ENCODE peak calls at places on chromosome 3, in five cellular contexts. One of them, this sample, is unnamed.

GRCh38 chr3:74532446-74532845 is 82.0 kb downstream of the CNTN3 start:
- DNase-seq in transverse colon: no peak
- DNase-seq in upper lobe of left lung: no peak
- DNase-seq in HL-60: no peak
- DNase-seq in suprapubic skin: no peak
- DNase-seq in this sample: no peak

GRCh38 chr3:129855454-129856419 is 37.8 kb downstream of the TMCC1 start:
- DNase-seq in transverse colon: no peak
- DNase-seq in upper lobe of left lung: no peak
- DNase-seq in HL-60: peak; percentile 52
- DNase-seq in suprapubic skin: no peak
- DNase-seq in this sample: no peak

GRCh38 chr3:175234075-175234474 is 374.9 kb downstream of the NAALADL2 start:
- DNase-seq in transverse colon: no peak
- DNase-seq in upper lobe of left lung: no peak
- DNase-seq in HL-60: no peak
- DNase-seq in suprapubic skin: no peak
- DNase-seq in this sample: no peak

GRCh38 chr3:34919025-34919424 is 720.3 kb upstream of the ARPP21 start:
- DNase-seq in transverse colon: no peak
- DNase-seq in upper lobe of left lung: no peak
- DNase-seq in HL-60: no peak
- DNase-seq in suprapubic skin: no peak
- DNase-seq in this sample: no peak

GRCh38 chr3:62041681-62042080 is 331.7 kb downstream of the FEZF2 start:
- DNase-seq in transverse colon: no peak
- DNase-seq in upper lobe of left lung: no peak
- DNase-seq in HL-60: no peak
- DNase-seq in suprapubic skin: no peak
- DNase-seq in this sample: no peak

GRCh38 chr3:37715358-37715757 is 146.3 kb upstream of the CTDSPL start:
- DNase-seq in transverse colon: no peak
- DNase-seq in upper lobe of left lung: no peak
- DNase-seq in HL-60: no peak
- DNase-seq in suprapubic skin: no peak
- DNase-seq in this sample: no peak

GRCh38 chr3:43995929-43996378 is 245.7 kb upstream of the TOPAZ1 start:
- DNase-seq in transverse colon: no peak
- DNase-seq in upper lobe of left lung: no peak
- DNase-seq in HL-60: no peak
- DNase-seq in suprapubic skin: no peak
- DNase-seq in this sample: no peak

GRCh38 chr3:111595239-111595638 is at the start of gene ZBED2:
- DNase-seq in transverse colon: no peak
- DNase-seq in upper lobe of left lung: peak; percentile 77
- DNase-seq in HL-60: peak; percentile 4
- DNase-seq in suprapubic skin: no peak
- DNase-seq in this sample: no peak

GRCh38 chr3:109132801-109133473 is 3.6 kb upstream of the C3orf85 start:
- DNase-seq in transverse colon: peak; percentile 66
- DNase-seq in upper lobe of left lung: no peak
- DNase-seq in HL-60: no peak
- DNase-seq in suprapubic skin: no peak
- DNase-seq in this sample: no peak

GRCh38 chr3:131231710-131232348 is 149.7 kb upstream of the NUDT16 start:
- DNase-seq in transverse colon: no peak
- DNase-seq in upper lobe of left lung: no peak
- DNase-seq in HL-60: no peak
- DNase-seq in suprapubic skin: no peak
- DNase-seq in this sample: no peak

GRCh38 chr3:117105650-117106049 is 396.1 kb downstream of the TUSC7 start:
- DNase-seq in transverse colon: no peak
- DNase-seq in upper lobe of left lung: no peak
- DNase-seq in HL-60: no peak
- DNase-seq in suprapubic skin: no peak
- DNase-seq in this sample: no peak

GRCh38 chr3:170473358-170473757 is 54.7 kb downstream of the CLDN11 start:
- DNase-seq in transverse colon: no peak
- DNase-seq in upper lobe of left lung: no peak
- DNase-seq in HL-60: no peak
- DNase-seq in suprapubic skin: no peak
- DNase-seq in this sample: no peak

DNA sequence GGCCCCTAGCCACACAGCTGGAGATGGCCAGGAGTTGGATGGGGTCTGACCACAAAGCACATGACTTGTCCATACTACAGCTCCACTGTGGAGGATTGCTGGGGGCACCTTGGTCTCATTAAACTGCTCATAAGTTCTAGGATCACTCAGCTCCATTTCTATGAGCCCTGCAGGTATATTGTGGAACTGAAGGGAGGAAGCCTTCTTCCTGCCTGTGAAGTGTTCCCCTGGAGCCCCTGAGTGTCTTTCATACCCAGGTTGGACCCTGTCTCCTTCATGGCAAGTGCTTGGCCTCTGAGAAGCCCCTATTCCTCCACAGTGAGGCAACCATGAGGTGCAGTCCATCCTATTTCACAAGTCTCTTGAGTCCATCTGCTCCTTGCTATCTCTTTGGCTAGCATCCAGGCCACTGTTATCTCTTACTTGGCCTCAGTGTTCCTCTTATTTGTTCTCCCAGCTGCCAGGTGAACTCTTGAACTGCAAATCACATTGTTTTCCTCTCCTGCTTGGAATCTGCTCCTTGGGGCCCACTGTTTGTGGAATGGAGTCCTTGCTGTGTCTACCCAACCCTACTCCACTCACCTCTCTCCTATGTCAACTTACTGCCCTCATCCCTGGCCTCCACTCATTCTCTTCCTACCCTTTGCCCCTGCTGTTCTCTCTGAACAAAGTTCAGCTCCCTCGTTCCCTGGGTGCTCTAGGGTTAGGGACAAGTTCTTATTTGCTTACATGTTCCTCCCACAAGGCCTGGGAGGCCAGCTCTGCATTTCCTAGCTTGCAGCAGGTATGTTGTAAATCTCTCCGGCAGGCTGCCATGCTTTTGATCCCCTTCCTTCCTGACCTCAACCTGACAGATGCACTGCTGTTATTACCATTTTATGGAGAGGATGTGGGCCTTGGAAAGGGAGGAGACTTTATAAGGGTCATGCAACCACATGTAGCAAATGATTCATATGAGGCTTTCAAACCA is 1.2 kb downstream of the ACOX2 start:
- DNase-seq in transverse colon: peak; percentile 78
- DNase-seq in upper lobe of left lung: no peak
- DNase-seq in HL-60: no peak
- DNase-seq in suprapubic skin: no peak
- DNase-seq in this sample: no peak
- TF ChIP-seq POLR2AphosphoS5 in transverse colon: peak; percentile 67
- TF ChIP-seq POLR2AphosphoS5 in upper lobe of left lung: no peak
- TF ChIP-seq POLR2AphosphoS5 in HL-60: no peak
- TF ChIP-seq POLR2AphosphoS5 in suprapubic skin: no peak
- TF ChIP-seq POLR2AphosphoS5 in this sample: no peak

GRCh38 chr3:121999931-122000330 is 22.1 kb downstream of the ILDR1 start:
- DNase-seq in transverse colon: no peak
- DNase-seq in upper lobe of left lung: no peak
- DNase-seq in HL-60: no peak
- DNase-seq in suprapubic skin: no peak
- DNase-seq in this sample: no peak

GRCh38 chr3:121998030-121998580 is 23.9 kb downstream of the ILDR1 start:
- DNase-seq in transverse colon: no peak
- DNase-seq in upper lobe of left lung: no peak
- DNase-seq in HL-60: peak; percentile 71
- DNase-seq in suprapubic skin: no peak
- DNase-seq in this sample: no peak

GRCh38 chr3:122000936-122001605 is 21.0 kb downstream of the ILDR1 start:
- DNase-seq in transverse colon: no peak
- DNase-seq in upper lobe of left lung: no peak
- DNase-seq in HL-60: no peak
- DNase-seq in suprapubic skin: no peak
- DNase-seq in this sample: no peak

GRCh38 chr3:121997372-121997771 is 24.7 kb downstream of the ILDR1 start:
- DNase-seq in transverse colon: no peak
- DNase-seq in upper lobe of left lung: no peak
- DNase-seq in HL-60: no peak
- DNase-seq in suprapubic skin: no peak
- DNase-seq in this sample: no peak

GRCh38 chr3:121998588-121999473 is 23.2 kb downstream of the ILDR1 start:
- DNase-seq in transverse colon: no peak
- DNase-seq in upper lobe of left lung: no peak
- DNase-seq in HL-60: peak; percentile 50
- DNase-seq in suprapubic skin: no peak
- DNase-seq in this sample: no peak
- TF ChIP-seq POLR2AphosphoS5 in transverse colon: no peak
- TF ChIP-seq POLR2AphosphoS5 in upper lobe of left lung: no peak
- TF ChIP-seq POLR2AphosphoS5 in HL-60: no peak
- TF ChIP-seq POLR2AphosphoS5 in suprapubic skin: no peak
- TF ChIP-seq POLR2AphosphoS5 in this sample: no peak

GRCh38 chr3:45592830-45593707 is 1.5 kb upstream of the LIMD1 start:
- DNase-seq in transverse colon: peak; percentile 96
- DNase-seq in upper lobe of left lung: peak; percentile 99
- DNase-seq in HL-60: peak; percentile 95
- DNase-seq in suprapubic skin: peak; percentile 95
- DNase-seq in this sample: peak; percentile 90
- TF ChIP-seq POLR2AphosphoS5 in transverse colon: no peak
- TF ChIP-seq POLR2AphosphoS5 in upper lobe of left lung: no peak
- TF ChIP-seq POLR2AphosphoS5 in HL-60: peak; percentile 32
- TF ChIP-seq POLR2AphosphoS5 in suprapubic skin: peak; percentile 37
- TF ChIP-seq POLR2AphosphoS5 in this sample: peak; percentile 30

GRCh38 chr3:100968908-100969556 is 24.2 kb downstream of the ABI3BP start:
- DNase-seq in transverse colon: no peak
- DNase-seq in upper lobe of left lung: no peak
- DNase-seq in HL-60: no peak
- DNase-seq in suprapubic skin: peak; percentile 70
- DNase-seq in this sample: no peak
- TF ChIP-seq POLR2AphosphoS5 in transverse colon: no peak
- TF ChIP-seq POLR2AphosphoS5 in upper lobe of left lung: no peak
- TF ChIP-seq POLR2AphosphoS5 in HL-60: no peak
- TF ChIP-seq POLR2AphosphoS5 in suprapubic skin: peak; percentile 90
- TF ChIP-seq POLR2AphosphoS5 in this sample: no peak

DNA sequence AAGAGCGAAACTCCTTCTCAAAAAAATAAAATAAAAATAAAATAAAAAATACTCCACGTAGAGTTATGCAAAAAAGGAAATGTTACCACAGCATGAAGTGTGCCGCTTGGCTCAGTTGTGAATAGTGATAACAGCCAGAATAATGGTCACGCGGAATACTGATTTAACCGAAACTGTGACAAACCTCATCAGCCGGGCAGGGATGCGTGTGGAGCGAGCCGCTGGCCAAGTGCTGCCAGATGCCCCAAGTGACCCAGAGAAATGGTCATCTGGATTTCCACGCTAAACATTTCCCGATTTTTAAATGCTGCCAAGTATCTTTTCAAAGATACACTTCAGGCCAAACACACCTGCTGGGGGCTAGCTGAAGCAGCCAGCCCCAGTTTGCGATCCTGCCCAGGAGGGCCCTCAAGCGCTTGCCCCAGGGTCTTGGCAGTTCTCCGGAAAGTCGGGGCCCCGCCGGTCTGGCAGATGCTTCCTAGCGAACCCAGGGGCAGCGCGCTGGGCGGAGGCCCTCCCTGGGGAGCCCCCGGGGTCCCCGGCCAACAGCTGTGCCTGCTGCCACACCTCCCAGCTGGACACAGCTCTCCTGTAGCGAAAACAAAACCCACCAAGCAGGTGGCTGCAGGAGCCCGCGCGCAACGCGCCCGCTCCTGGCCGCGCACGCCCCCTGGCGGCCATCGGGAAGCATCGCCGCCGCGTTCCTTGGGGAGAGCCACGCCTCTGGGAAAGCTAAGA is 35.1 kb downstream of the CMTM6 start:
- DNase-seq in transverse colon: peak; percentile 80
- DNase-seq in upper lobe of left lung: peak; percentile 78
- DNase-seq in HL-60: peak; percentile 62
- DNase-seq in suprapubic skin: peak; percentile 71
- DNase-seq in this sample: peak; percentile 78
- TF ChIP-seq POLR2AphosphoS5 in transverse colon: no peak
- TF ChIP-seq POLR2AphosphoS5 in upper lobe of left lung: no peak
- TF ChIP-seq POLR2AphosphoS5 in HL-60: peak; percentile 35
- TF ChIP-seq POLR2AphosphoS5 in suprapubic skin: no peak
- TF ChIP-seq POLR2AphosphoS5 in this sample: peak; percentile 28

DNA sequence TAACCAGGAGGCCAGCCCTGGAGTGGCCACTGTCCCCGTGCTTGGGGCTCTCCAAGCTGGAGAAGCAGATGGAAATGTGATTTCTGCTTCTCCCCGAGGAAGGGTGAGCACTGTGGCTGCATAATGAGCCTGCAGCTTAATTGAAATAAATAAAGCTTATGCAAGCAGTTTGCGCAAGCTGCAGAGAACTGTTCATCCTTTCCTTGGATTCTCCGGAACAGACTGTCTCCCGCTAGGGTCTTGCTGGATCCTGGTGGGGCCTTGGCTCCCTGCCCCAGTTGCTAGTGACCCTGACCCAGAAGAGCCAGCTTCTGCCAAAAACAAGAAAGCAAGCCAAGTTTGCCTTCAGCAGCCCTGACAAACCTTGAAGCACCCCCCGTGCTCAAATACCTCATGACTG is 453.4 kb upstream of the PROK2 start:
- DNase-seq in transverse colon: no peak
- DNase-seq in upper lobe of left lung: no peak
- DNase-seq in HL-60: no peak
- DNase-seq in suprapubic skin: no peak
- DNase-seq in this sample: no peak
- TF ChIP-seq POLR2AphosphoS5 in transverse colon: no peak
- TF ChIP-seq POLR2AphosphoS5 in upper lobe of left lung: no peak
- TF ChIP-seq POLR2AphosphoS5 in HL-60: no peak
- TF ChIP-seq POLR2AphosphoS5 in suprapubic skin: no peak
- TF ChIP-seq POLR2AphosphoS5 in this sample: no peak

DNA sequence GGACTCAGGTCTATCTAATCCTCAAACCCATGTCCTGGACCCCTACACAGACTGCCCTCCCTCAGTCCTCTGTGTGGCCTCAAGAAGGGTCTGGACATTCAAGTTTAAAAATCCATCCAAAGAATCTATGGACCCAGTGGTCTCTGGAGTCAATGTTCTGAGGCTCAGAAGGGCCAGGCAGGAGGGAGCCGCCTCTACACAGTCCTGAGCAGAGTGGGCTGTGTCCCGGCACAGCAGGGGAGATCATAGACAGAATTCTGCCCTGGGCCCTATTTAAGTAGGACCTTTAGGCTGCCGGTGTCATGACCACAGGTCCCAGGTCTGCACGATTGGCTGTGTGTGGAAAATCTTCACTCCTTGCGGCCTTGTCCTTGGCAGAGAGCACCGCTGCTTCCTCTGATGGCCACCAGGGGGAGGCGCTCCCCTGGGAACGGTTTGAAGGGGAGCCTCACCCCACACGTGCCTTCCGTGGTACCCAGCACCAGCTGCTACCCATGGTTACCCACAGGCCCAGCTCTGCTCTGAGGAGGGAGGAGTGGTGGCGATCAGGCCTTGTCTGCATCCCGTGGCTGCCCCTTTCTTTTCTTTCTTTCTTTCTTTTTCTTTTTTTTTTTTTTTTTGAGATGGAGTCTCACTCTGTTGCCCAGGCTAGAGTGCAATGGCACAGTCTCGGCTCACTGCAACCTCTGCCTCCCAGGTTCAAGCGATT is 37.9 kb downstream of the CHRD start:
- DNase-seq in transverse colon: peak; percentile 76
- DNase-seq in upper lobe of left lung: peak; percentile 64
- DNase-seq in HL-60: peak; percentile 68
- DNase-seq in suprapubic skin: peak; percentile 85
- DNase-seq in this sample: peak; percentile 72
- TF ChIP-seq POLR2AphosphoS5 in transverse colon: no peak
- TF ChIP-seq POLR2AphosphoS5 in upper lobe of left lung: no peak
- TF ChIP-seq POLR2AphosphoS5 in HL-60: no peak
- TF ChIP-seq POLR2AphosphoS5 in suprapubic skin: no peak
- TF ChIP-seq POLR2AphosphoS5 in this sample: no peak

This sample was measured in breast epithelium.